ENCODE peak calls at places on chromosomes 6 and 20, in seven cellular contexts. A is trophoblast cell, Z is H1, N is H9, E is neuronal stem cell, L is mesendoderm, F is mesenchymal stem cell. O is an unnamed sample.

GRCh38 chr6:130409394-130410095 is 43.7 kb downstream of the TMEM200A start:
- DNase-seq in A (no peak), Z (no peak), N (no peak), E (no peak), L (no peak), F (no peak), O (peak)

GRCh38 chr6:88048556-88048955 is 915 bp downstream of the SPACA1 start:
- DNase-seq in A (no peak), Z (no peak), N (no peak), E (no peak), L (no peak), F (no peak), O (no peak)

GRCh38 chr20:40452758-40453157 is 236.3 kb downstream of the MAFB start:
- DNase-seq in A (no peak), Z (no peak), N (no peak), E (no peak), L (no peak), F (no peak), O (no peak)

GRCh38 chr20:63957690-63958441 is 1.6 kb upstream of the UCKL1 start:
- DNase-seq in A (no peak), Z (peak), N (peak), E (no peak), L (peak), F (no peak), O (peak)

GRCh38 chr6:87617405-87617804 is 27.5 kb downstream of the ORC3 start:
- DNase-seq in A (no peak), Z (no peak), N (no peak), E (no peak), L (no peak), F (no peak), O (no peak)

GRCh38 chr20:59193325-59193724 is 29.7 kb downstream of the ZNF831 start:
- DNase-seq in A (no peak), Z (no peak), N (no peak), E (no peak), L (no peak), F (no peak), O (no peak)

GRCh38 chr6:130293800-130294199 is 71.0 kb upstream of the SAMD3 start:
- DNase-seq in A (peak), Z (peak), N (peak), E (peak), L (peak), F (peak), O (peak)

GRCh38 chr6:28896505-28897392 is 27.0 kb downstream of the TRIM27 start:
- DNase-seq in A (peak), Z (no peak), N (peak), E (peak), L (peak), F (peak), O (peak)

GRCh38 chr20:5806457-5807263 is 56.5 kb downstream of the SHLD1 start:
- DNase-seq in A (no peak), Z (no peak), N (no peak), E (no peak), L (no peak), F (no peak), O (no peak)

GRCh38 chr6:6315660-6316059 is 4.8 kb downstream of the F13A1 start:
- DNase-seq in A (peak), Z (no peak), N (peak), E (peak), L (peak), F (peak), O (peak)

GRCh38 chr20:19944772-19945459 is 72.2 kb upstream of the NAA20 start:
- DNase-seq in A (no peak), Z (no peak), N (no peak), E (no peak), L (no peak), F (peak), O (peak)

GRCh38 chr6:127468936-127469335 is 9.7 kb upstream of the KIAA0408 start:
- DNase-seq in A (no peak), Z (no peak), N (no peak), E (no peak), L (no peak), F (no peak), O (no peak)

GRCh38 chr6:23244300-23244699 is 674.9 kb downstream of the HDGFL1 start:
- DNase-seq in A (no peak), Z (no peak), N (no peak), E (no peak), L (no peak), F (peak), O (peak)

GRCh38 chr6:101396552-101397173 is 3.2 kb downstream of the GRIK2 start:
- DNase-seq in A (peak), Z (no peak), N (peak), E (peak), L (peak), F (peak), O (peak)

GRCh38 chr6:56550307-56550706 is 92.4 kb downstream of the DST start:
- DNase-seq in A (no peak), Z (no peak), N (no peak), E (no peak), L (no peak), F (no peak), O (no peak)

GRCh38 chr20:19288636-19289035 is 76.2 kb downstream of the SLC24A3 start:
- DNase-seq in A (no peak), Z (no peak), N (no peak), E (no peak), L (no peak), F (peak), O (no peak)

GRCh38 chr6:111161650-111162049 is 74.3 kb downstream of the SLC16A10 start:
- DNase-seq in A (no peak), Z (no peak), N (no peak), E (no peak), L (no peak), F (no peak), O (no peak)

GRCh38 chr6:111157412-111157811 is 70.1 kb downstream of the SLC16A10 start:
- DNase-seq in A (no peak), Z (no peak), N (no peak), E (no peak), L (no peak), F (no peak), O (no peak)

GRCh38 chr6:111154981-111155380 is 67.7 kb downstream of the SLC16A10 start:
- DNase-seq in A (no peak), Z (no peak), N (no peak), E (no peak), L (no peak), F (no peak), O (no peak)

GRCh38 chr6:111162504-111162903 is 75.2 kb downstream of the SLC16A10 start:
- DNase-seq in A (no peak), Z (no peak), N (no peak), E (no peak), L (peak), F (no peak), O (no peak)

GRCh38 chr6:111159628-111160027 is 72.3 kb downstream of the SLC16A10 start:
- DNase-seq in A (no peak), Z (no peak), N (no peak), E (no peak), L (no peak), F (no peak), O (no peak)
- H3K4ac ChIP-seq in A (no peak), Z (no peak), N (no peak), E (no peak), L (no peak), F (no peak), O (no peak)

GRCh38 chr6:132481189-132481588 is 31.7 kb downstream of the STX7 start:
- DNase-seq in A (no peak), Z (no peak), N (no peak), E (no peak), L (no peak), F (no peak), O (no peak)
- H3K4ac ChIP-seq in A (no peak), Z (no peak), N (no peak), E (no peak), L (no peak), F (no peak), O (no peak)

GRCh38 chr6:136983692-136984091 is 61.1 kb downstream of the IL20RA start:
- DNase-seq in A (no peak), Z (no peak), N (no peak), E (no peak), L (no peak), F (no peak), O (no peak)

GRCh38 chr6:136979206-136979605 is 57.1 kb downstream of the SLC35D3 start:
- DNase-seq in A (no peak), Z (no peak), N (no peak), E (no peak), L (no peak), F (no peak), O (no peak)

GRCh38 chr6:136982928-136983327 is 60.8 kb downstream of the SLC35D3 start:
- DNase-seq in A (peak), Z (no peak), N (no peak), E (no peak), L (no peak), F (no peak), O (no peak)

GRCh38 chr6:136977075-136977474 is 55.0 kb downstream of the SLC35D3 start:
- DNase-seq in A (no peak), Z (no peak), N (no peak), E (no peak), L (no peak), F (no peak), O (no peak)

GRCh38 chr6:136980070-136980469 is 58.0 kb downstream of the SLC35D3 start:
- DNase-seq in A (no peak), Z (no peak), N (no peak), E (no peak), L (no peak), F (no peak), O (no peak)
- H3K4ac ChIP-seq in A (no peak), Z (no peak), N (no peak), E (no peak), L (no peak), F (no peak), O (no peak)

GRCh38 chr6:12164508-12164770 is 125.7 kb upstream of the EDN1 start:
- DNase-seq in A (no peak), Z (no peak), N (no peak), E (no peak), L (no peak), F (no peak), O (peak)

GRCh38 chr6:12163149-12163548 is 127.0 kb upstream of the EDN1 start:
- DNase-seq in A (no peak), Z (no peak), N (no peak), E (no peak), L (no peak), F (no peak), O (no peak)

GRCh38 chr6:12160350-12160749 is 129.8 kb upstream of the EDN1 start:
- DNase-seq in A (no peak), Z (no peak), N (no peak), E (no peak), L (no peak), F (peak), O (peak)

GRCh38 chr6:12163744-12164507 is 126.2 kb upstream of the EDN1 start:
- DNase-seq in A (peak), Z (no peak), N (no peak), E (no peak), L (no peak), F (no peak), O (no peak)

GRCh38 chr6:12162203-12162602 is 128.0 kb upstream of the EDN1 start:
- DNase-seq in A (no peak), Z (no peak), N (no peak), E (no peak), L (no peak), F (no peak), O (no peak)
- H3K4ac ChIP-seq in A (no peak), Z (no peak), N (no peak), E (no peak), L (no peak), F (no peak), O (no peak)

GRCh38 chr6:158769228-158769627 is 49.9 kb downstream of the EZR start:
- DNase-seq in A (no peak), Z (no peak), N (no peak), E (no peak), L (no peak), F (no peak), O (no peak)
- H3K4ac ChIP-seq in A (no peak), Z (peak), N (no peak), E (no peak), L (no peak), F (no peak), O (no peak)

O was measured in IMR-90.